ENCODE peak calls at places on chromosomes 6 and 20, in ten cellular contexts. One of them, this sample, is unnamed.

GRCh38 chr6:39931607-39932006 is 2.7 kb downstream of the MOCS1 start:
- DNase-seq in HCT116: no peak
- DNase-seq in sigmoid colon: no peak
- DNase-seq in BE2C: no peak
- DNase-seq in mesothelial cell of epicardium: no peak
- DNase-seq in pancreas: no peak
- DNase-seq in ovary: no peak
- DNase-seq in dorsolateral prefrontal cortex: no peak
- DNase-seq in PC-9: no peak
- DNase-seq in choroid plexus epithelial cell: no peak
- DNase-seq in this sample: no peak

GRCh38 chr6:28211840-28212509 is 13.1 kb upstream of the ZSCAN9 start:
- DNase-seq in PC-9: no peak
- DNase-seq in BE2C: peak
- DNase-seq in pancreas: no peak
- DNase-seq in dorsolateral prefrontal cortex: no peak
- DNase-seq in sigmoid colon: no peak
- DNase-seq in choroid plexus epithelial cell: no peak
- DNase-seq in mesothelial cell of epicardium: no peak
- DNase-seq in ovary: no peak
- DNase-seq in HCT116: no peak
- DNase-seq in this sample: no peak

GRCh38 chr6:142026471-142026870 is 106.3 kb upstream of the GJE1 start:
- DNase-seq in mesothelial cell of epicardium: no peak
- DNase-seq in pancreas: no peak
- DNase-seq in sigmoid colon: no peak
- DNase-seq in PC-9: peak
- DNase-seq in dorsolateral prefrontal cortex: no peak
- DNase-seq in BE2C: no peak
- DNase-seq in choroid plexus epithelial cell: no peak
- DNase-seq in ovary: no peak
- DNase-seq in HCT116: no peak
- DNase-seq in this sample: no peak

GRCh38 chr20:34536798-34537394 is 20.7 kb downstream of the DYNLRB1 start:
- DNase-seq in pancreas: peak
- DNase-seq in sigmoid colon: peak
- DNase-seq in dorsolateral prefrontal cortex: peak
- DNase-seq in PC-9: no peak
- DNase-seq in BE2C: peak
- DNase-seq in HCT116: no peak
- DNase-seq in ovary: no peak
- DNase-seq in choroid plexus epithelial cell: peak
- DNase-seq in mesothelial cell of epicardium: no peak
- DNase-seq in this sample: no peak

GRCh38 chr20:35339007-35339406 is 46.8 kb upstream of the FAM83C start:
- DNase-seq in PC-9: peak
- DNase-seq in HCT116: no peak
- DNase-seq in sigmoid colon: no peak
- DNase-seq in choroid plexus epithelial cell: peak
- DNase-seq in ovary: no peak
- DNase-seq in BE2C: no peak
- DNase-seq in dorsolateral prefrontal cortex: no peak
- DNase-seq in mesothelial cell of epicardium: no peak
- DNase-seq in pancreas: no peak
- DNase-seq in this sample: no peak

GRCh38 chr6:135346747-135347146 is 150.8 kb downstream of the AHI1 start:
- DNase-seq in dorsolateral prefrontal cortex: no peak
- DNase-seq in PC-9: no peak
- DNase-seq in sigmoid colon: no peak
- DNase-seq in ovary: no peak
- DNase-seq in BE2C: no peak
- DNase-seq in pancreas: no peak
- DNase-seq in HCT116: no peak
- DNase-seq in choroid plexus epithelial cell: no peak
- DNase-seq in mesothelial cell of epicardium: no peak
- DNase-seq in this sample: no peak

GRCh38 chr20:34538671-34539123 is 19.8 kb upstream of the MAP1LC3A start:
- DNase-seq in HCT116: no peak
- DNase-seq in ovary: peak
- DNase-seq in sigmoid colon: peak
- DNase-seq in BE2C: peak
- DNase-seq in dorsolateral prefrontal cortex: peak
- DNase-seq in PC-9: no peak
- DNase-seq in mesothelial cell of epicardium: no peak
- DNase-seq in choroid plexus epithelial cell: peak
- DNase-seq in pancreas: peak
- DNase-seq in this sample: peak

GRCh38 chr20:59144179-59144830 is 19.3 kb upstream of the ZNF831 start:
- DNase-seq in pancreas: no peak
- DNase-seq in sigmoid colon: no peak
- DNase-seq in BE2C: no peak
- DNase-seq in mesothelial cell of epicardium: no peak
- DNase-seq in choroid plexus epithelial cell: no peak
- DNase-seq in HCT116: no peak
- DNase-seq in dorsolateral prefrontal cortex: no peak
- DNase-seq in PC-9: no peak
- DNase-seq in ovary: no peak
- DNase-seq in this sample: no peak

GRCh38 chr6:107185570-107185969 is 70.3 kb upstream of the BEND3 start:
- DNase-seq in ovary: peak
- DNase-seq in dorsolateral prefrontal cortex: peak
- DNase-seq in HCT116: no peak
- DNase-seq in sigmoid colon: no peak
- DNase-seq in PC-9: peak
- DNase-seq in pancreas: no peak
- DNase-seq in BE2C: peak
- DNase-seq in mesothelial cell of epicardium: no peak
- DNase-seq in choroid plexus epithelial cell: peak
- DNase-seq in this sample: no peak

GRCh38 chr6:158548418-158549161 is 11.3 kb upstream of the TMEM181 start:
- DNase-seq in dorsolateral prefrontal cortex: no peak
- DNase-seq in mesothelial cell of epicardium: no peak
- DNase-seq in sigmoid colon: no peak
- DNase-seq in choroid plexus epithelial cell: no peak
- DNase-seq in PC-9: no peak
- DNase-seq in HCT116: no peak
- DNase-seq in BE2C: no peak
- DNase-seq in ovary: no peak
- DNase-seq in pancreas: no peak
- DNase-seq in this sample: no peak

GRCh38 chr20:60535211-60535610 is 577.0 kb downstream of the CDH26 start:
- DNase-seq in choroid plexus epithelial cell: no peak
- DNase-seq in sigmoid colon: no peak
- DNase-seq in BE2C: no peak
- DNase-seq in HCT116: no peak
- DNase-seq in PC-9: no peak
- DNase-seq in pancreas: no peak
- DNase-seq in ovary: no peak
- DNase-seq in dorsolateral prefrontal cortex: no peak
- DNase-seq in mesothelial cell of epicardium: no peak
- DNase-seq in this sample: no peak

GRCh38 chr6:132643547-132643946 is 15.4 kb downstream of the TAAR1 start:
- DNase-seq in mesothelial cell of epicardium: no peak
- DNase-seq in dorsolateral prefrontal cortex: no peak
- DNase-seq in ovary: no peak
- DNase-seq in HCT116: no peak
- DNase-seq in pancreas: no peak
- DNase-seq in choroid plexus epithelial cell: no peak
- DNase-seq in BE2C: no peak
- DNase-seq in PC-9: no peak
- DNase-seq in sigmoid colon: no peak
- DNase-seq in this sample: no peak

GRCh38 chr6:137588472-137588871 is 94.3 kb upstream of the OLIG3 start:
- DNase-seq in mesothelial cell of epicardium: no peak
- DNase-seq in ovary: no peak
- DNase-seq in BE2C: no peak
- DNase-seq in sigmoid colon: no peak
- DNase-seq in dorsolateral prefrontal cortex: no peak
- DNase-seq in PC-9: no peak
- DNase-seq in HCT116: no peak
- DNase-seq in pancreas: no peak
- DNase-seq in choroid plexus epithelial cell: no peak
- DNase-seq in this sample: no peak

DNA sequence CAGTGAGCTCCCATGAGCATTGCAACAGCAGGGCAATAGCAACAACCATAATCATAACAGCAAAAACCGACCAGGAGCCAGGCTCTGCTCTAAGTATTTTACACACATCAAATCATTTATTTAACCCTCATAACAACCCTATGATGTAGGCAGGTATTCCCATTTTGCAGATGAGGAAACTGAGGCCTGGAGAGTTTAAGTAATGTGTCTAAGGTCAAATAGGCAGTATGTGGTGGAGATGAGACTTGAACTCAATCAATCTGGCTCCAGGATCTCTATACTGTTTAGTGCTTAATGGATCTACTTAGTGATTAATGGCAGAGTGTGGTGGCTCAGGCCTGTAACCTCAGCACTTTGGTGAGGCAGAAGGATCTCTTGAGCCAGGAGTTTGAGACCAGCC is 3.4 kb downstream of the TMEM151B start:
- DNase-seq in mesothelial cell of epicardium: no peak
- DNase-seq in BE2C: no peak
- DNase-seq in choroid plexus epithelial cell: no peak
- DNase-seq in pancreas: no peak
- DNase-seq in sigmoid colon: no peak
- DNase-seq in ovary: no peak
- DNase-seq in PC-9: no peak
- DNase-seq in HCT116: no peak
- DNase-seq in dorsolateral prefrontal cortex: no peak
- DNase-seq in this sample: no peak
- TF ChIP-seq CTCF in mesothelial cell of epicardium: no peak
- TF ChIP-seq CTCF in BE2C: no peak
- TF ChIP-seq CTCF in choroid plexus epithelial cell: no peak
- TF ChIP-seq CTCF in pancreas: no peak
- TF ChIP-seq CTCF in sigmoid colon: no peak
- TF ChIP-seq CTCF in ovary: no peak
- TF ChIP-seq CTCF in PC-9: no peak
- TF ChIP-seq CTCF in HCT116: no peak
- TF ChIP-seq CTCF in dorsolateral prefrontal cortex: no peak
- TF ChIP-seq CTCF in this sample: no peak

GRCh38 chr20:25470045-25470444 is 62.6 kb downstream of the GINS1 start:
- DNase-seq in mesothelial cell of epicardium: no peak
- DNase-seq in sigmoid colon: peak
- DNase-seq in dorsolateral prefrontal cortex: no peak
- DNase-seq in pancreas: peak
- DNase-seq in BE2C: peak
- DNase-seq in PC-9: no peak
- DNase-seq in choroid plexus epithelial cell: peak
- DNase-seq in ovary: no peak
- DNase-seq in HCT116: peak
- DNase-seq in this sample: no peak
- TF ChIP-seq CTCF in mesothelial cell of epicardium: no peak
- TF ChIP-seq CTCF in sigmoid colon: no peak
- TF ChIP-seq CTCF in dorsolateral prefrontal cortex: no peak
- TF ChIP-seq CTCF in pancreas: no peak
- TF ChIP-seq CTCF in BE2C: peak
- TF ChIP-seq CTCF in PC-9: peak
- TF ChIP-seq CTCF in choroid plexus epithelial cell: peak
- TF ChIP-seq CTCF in ovary: no peak
- TF ChIP-seq CTCF in HCT116: peak
- TF ChIP-seq CTCF in this sample: no peak

DNA sequence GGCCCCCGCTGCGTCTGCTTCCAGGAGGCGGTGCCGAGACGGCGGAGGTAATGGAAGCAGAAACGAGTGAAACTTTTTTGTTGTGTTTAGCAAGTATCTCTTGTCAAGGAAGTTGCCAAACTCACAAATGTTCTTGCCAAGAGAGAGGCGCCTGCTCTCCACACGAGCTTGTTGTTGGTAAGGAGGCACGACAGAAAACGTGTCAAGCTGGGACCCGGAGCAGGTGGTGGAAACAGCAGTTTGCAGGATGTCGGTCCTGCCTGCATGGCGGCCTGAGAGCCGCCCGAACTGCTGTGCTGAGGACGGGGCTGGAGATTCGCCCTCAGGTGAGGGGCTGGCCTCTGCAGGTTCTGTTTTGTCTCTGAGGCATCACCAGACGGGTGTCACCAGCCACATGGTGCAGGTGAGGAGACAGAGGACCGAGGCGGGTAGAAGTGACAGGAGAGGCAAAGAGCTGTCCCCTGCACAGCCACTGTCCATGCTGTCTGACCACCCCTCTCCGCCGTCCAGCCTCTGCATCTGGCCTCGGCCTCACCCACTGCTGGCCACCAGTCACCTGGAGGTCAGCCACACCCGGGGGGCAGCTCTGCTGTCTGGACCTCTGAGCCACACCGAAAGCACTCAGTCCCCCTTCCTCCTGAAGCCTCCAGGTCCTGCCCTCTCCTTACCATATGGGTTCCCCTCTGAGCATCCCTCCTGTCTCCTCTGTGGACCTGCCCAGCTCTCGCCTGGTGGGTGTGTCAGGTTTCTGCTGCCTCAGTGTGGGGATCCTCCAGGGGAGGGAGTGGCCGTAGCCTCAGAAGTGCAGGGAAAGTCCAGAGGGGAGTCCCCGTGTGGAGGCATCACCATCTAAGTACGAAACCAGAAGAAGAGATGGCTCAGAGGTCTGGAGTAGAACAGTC is 261.5 kb downstream of the TAF4 start:
- DNase-seq in HCT116: no peak
- DNase-seq in choroid plexus epithelial cell: peak
- DNase-seq in PC-9: no peak
- DNase-seq in dorsolateral prefrontal cortex: peak
- DNase-seq in ovary: no peak
- DNase-seq in mesothelial cell of epicardium: no peak
- DNase-seq in pancreas: no peak
- DNase-seq in BE2C: no peak
- DNase-seq in sigmoid colon: no peak
- DNase-seq in this sample: no peak
- TF ChIP-seq CTCF in HCT116: no peak
- TF ChIP-seq CTCF in choroid plexus epithelial cell: no peak
- TF ChIP-seq CTCF in PC-9: no peak
- TF ChIP-seq CTCF in dorsolateral prefrontal cortex: no peak
- TF ChIP-seq CTCF in ovary: no peak
- TF ChIP-seq CTCF in mesothelial cell of epicardium: no peak
- TF ChIP-seq CTCF in pancreas: no peak
- TF ChIP-seq CTCF in BE2C: no peak
- TF ChIP-seq CTCF in sigmoid colon: no peak
- TF ChIP-seq CTCF in this sample: no peak

DNA sequence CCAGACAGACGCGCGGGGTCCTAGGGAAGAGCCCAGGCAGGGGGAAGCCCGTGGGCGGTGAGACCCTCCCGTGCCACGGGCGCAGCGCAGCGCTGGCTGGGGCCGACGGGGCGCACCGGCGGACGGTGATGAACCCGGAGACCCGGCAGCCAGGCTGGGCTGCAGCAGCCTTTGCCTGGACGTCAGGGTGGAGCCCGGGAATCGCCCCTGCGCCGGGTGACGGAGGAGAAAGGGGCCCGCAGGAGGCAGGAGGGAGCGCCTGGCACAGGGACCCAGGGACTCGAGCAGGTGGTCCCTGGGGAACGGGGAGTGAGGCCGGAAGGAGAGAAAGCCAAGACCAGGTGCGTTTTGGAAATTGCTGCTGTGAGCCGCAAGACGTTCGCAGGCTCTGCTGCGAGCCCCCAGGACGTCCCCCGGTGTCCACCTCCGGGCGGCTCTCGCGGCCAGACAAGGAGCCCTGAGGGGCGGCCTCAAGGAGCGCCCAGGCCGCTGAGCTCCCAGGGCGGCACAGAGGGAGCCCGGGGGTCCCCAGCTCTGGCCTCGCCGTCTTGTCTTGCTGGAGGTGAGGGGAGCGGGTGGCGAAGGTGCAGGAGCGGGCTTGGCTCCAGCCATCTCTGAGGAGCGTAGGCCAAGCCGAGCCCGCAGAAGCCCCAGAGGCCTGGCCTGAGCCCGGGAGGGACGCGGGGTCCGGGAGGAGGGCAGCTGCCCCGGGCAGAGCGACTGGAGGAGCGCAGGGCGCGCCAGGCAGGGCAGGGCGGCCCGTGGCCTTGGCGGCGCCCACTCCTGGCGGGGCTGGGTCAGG is 191.2 kb upstream of the PDE10A start:
- DNase-seq in mesothelial cell of epicardium: no peak
- DNase-seq in ovary: no peak
- DNase-seq in dorsolateral prefrontal cortex: no peak
- DNase-seq in PC-9: no peak
- DNase-seq in sigmoid colon: no peak
- DNase-seq in pancreas: no peak
- DNase-seq in BE2C: no peak
- DNase-seq in HCT116: no peak
- DNase-seq in choroid plexus epithelial cell: no peak
- DNase-seq in this sample: no peak
- TF ChIP-seq CTCF in mesothelial cell of epicardium: no peak
- TF ChIP-seq CTCF in ovary: no peak
- TF ChIP-seq CTCF in dorsolateral prefrontal cortex: no peak
- TF ChIP-seq CTCF in PC-9: no peak
- TF ChIP-seq CTCF in sigmoid colon: no peak
- TF ChIP-seq CTCF in pancreas: no peak
- TF ChIP-seq CTCF in BE2C: no peak
- TF ChIP-seq CTCF in HCT116: no peak
- TF ChIP-seq CTCF in choroid plexus epithelial cell: no peak
- TF ChIP-seq CTCF in this sample: no peak